ENCODE peak calls at places on chromosomes 5 and 9, in four cellular contexts. One of them, this sample, is unnamed.

GRCh38 chr5:57482671-57483106 is at the start of gene ACTBL2:
- DNase-seq in H1: no peak
- DNase-seq in HepG2: no peak
- DNase-seq in K562: no peak
- DNase-seq in this sample: no peak

GRCh38 chr9:90988318-90988717 is 186.7 kb downstream of the SYK start:
- DNase-seq in H1: no peak
- DNase-seq in HepG2: no peak
- DNase-seq in K562: no peak
- DNase-seq in this sample: no peak

GRCh38 chr9:82512724-82513123 is 524.2 kb downstream of the SPATA31D1 start:
- DNase-seq in H1: no peak
- DNase-seq in HepG2: no peak
- DNase-seq in K562: no peak
- DNase-seq in this sample: no peak

GRCh38 chr5:17090839-17091238 is 126.6 kb upstream of the BASP1 start:
- DNase-seq in H1: no peak
- DNase-seq in HepG2: no peak
- DNase-seq in K562: no peak
- DNase-seq in this sample: no peak

GRCh38 chr9:13186091-13186490 is 93.4 kb downstream of the MPDZ start:
- DNase-seq in H1: no peak
- DNase-seq in HepG2: no peak
- DNase-seq in K562: no peak
- DNase-seq in this sample: no peak

GRCh38 chr9:81605154-81605670 is 84.1 kb downstream of the TLE1 start:
- DNase-seq in H1: no peak
- DNase-seq in HepG2: peak
- DNase-seq in K562: no peak
- DNase-seq in this sample: no peak

GRCh38 chr9:135219676-135220600 is 132.5 kb downstream of the OLFM1 start:
- DNase-seq in H1: no peak
- DNase-seq in HepG2: no peak
- DNase-seq in K562: no peak
- DNase-seq in this sample: no peak

GRCh38 chr9:136552117-136552685 is 6.4 kb upstream of the NOTCH1 start:
- DNase-seq in H1: no peak
- DNase-seq in HepG2: no peak
- DNase-seq in K562: no peak
- DNase-seq in this sample: no peak

GRCh38 chr5:131245312-131245711 is 18.5 kb upstream of the CDC42SE2 start:
- DNase-seq in H1: no peak
- DNase-seq in HepG2: no peak
- DNase-seq in K562: no peak
- DNase-seq in this sample: no peak

GRCh38 chr5:130055572-130055971 is 151.3 kb downstream of the CHSY3 start:
- DNase-seq in H1: no peak
- DNase-seq in HepG2: no peak
- DNase-seq in K562: no peak
- DNase-seq in this sample: no peak

GRCh38 chr5:177507165-177507564 is 2.5 kb downstream of the DOK3 start:
- DNase-seq in H1: no peak
- DNase-seq in HepG2: peak
- DNase-seq in K562: no peak
- DNase-seq in this sample: no peak

GRCh38 chr5:33688041-33688980 is 203.5 kb downstream of the ADAMTS12 start:
- DNase-seq in H1: no peak
- DNase-seq in HepG2: no peak
- DNase-seq in K562: no peak
- DNase-seq in this sample: no peak

GRCh38 chr5:82274343-82275266 is 3.5 kb downstream of the RPS23 start:
- DNase-seq in H1: peak
- DNase-seq in HepG2: no peak
- DNase-seq in K562: peak
- DNase-seq in this sample: no peak

GRCh38 chr5:65808818-65809217 is 86.8 kb downstream of the NLN start:
- DNase-seq in H1: no peak
- DNase-seq in HepG2: no peak
- DNase-seq in K562: no peak
- DNase-seq in this sample: no peak

GRCh38 chr5:79743846-79744605 is 54.4 kb downstream of the CMYA5 start:
- DNase-seq in H1: no peak
- DNase-seq in HepG2: no peak
- DNase-seq in K562: no peak
- DNase-seq in this sample: no peak

GRCh38 chr5:66849803-66850202 is 253.6 kb downstream of the MAST4 start:
- DNase-seq in H1: no peak
- DNase-seq in HepG2: no peak
- DNase-seq in K562: no peak
- DNase-seq in this sample: no peak

GRCh38 chr9:89952401-89952800 is 347.6 kb downstream of the GADD45G start:
- DNase-seq in H1: no peak
- DNase-seq in HepG2: no peak
- DNase-seq in K562: no peak
- DNase-seq in this sample: no peak

GRCh38 chr9:19410195-19410503 is 1.3 kb downstream of the ACER2 start:
- DNase-seq in H1: no peak
- DNase-seq in HepG2: no peak
- DNase-seq in K562: no peak
- DNase-seq in this sample: no peak

GRCh38 chr9:19410594-19410993 is 1.8 kb downstream of the ACER2 start:
- DNase-seq in H1: no peak
- DNase-seq in HepG2: no peak
- DNase-seq in K562: no peak
- DNase-seq in this sample: no peak

GRCh38 chr9:19420877-19421276 is 12.1 kb downstream of the ACER2 start:
- DNase-seq in H1: no peak
- DNase-seq in HepG2: no peak
- DNase-seq in K562: no peak
- DNase-seq in this sample: no peak

GRCh38 chr9:19411316-19411715 is 2.5 kb downstream of the ACER2 start:
- DNase-seq in H1: no peak
- DNase-seq in HepG2: no peak
- DNase-seq in K562: no peak
- DNase-seq in this sample: no peak

DNA sequence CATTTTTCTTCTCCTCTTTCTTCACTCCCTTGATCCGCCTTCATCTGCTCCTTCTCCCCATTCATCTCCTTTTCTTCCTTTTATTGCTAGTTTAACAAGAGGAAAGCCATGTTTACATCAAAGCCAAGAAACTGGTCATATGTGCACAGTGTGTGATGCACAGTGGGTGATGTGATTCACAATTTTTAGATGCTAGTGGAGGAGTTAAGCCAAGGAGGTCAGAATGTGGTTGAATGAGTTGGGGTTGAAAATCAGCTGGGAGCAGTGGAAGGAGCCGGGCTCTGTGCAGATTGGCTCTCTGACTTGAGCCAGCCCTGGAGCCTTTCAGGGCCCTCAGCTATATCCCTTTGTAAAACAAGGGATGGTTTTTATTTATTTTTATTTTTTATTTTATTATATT is 7.3 kb downstream of the ACER2 start:
- DNase-seq in H1: no peak
- DNase-seq in HepG2: no peak
- DNase-seq in K562: no peak
- DNase-seq in this sample: no peak
- TF ChIP-seq RNF2 in H1: no peak
- TF ChIP-seq RNF2 in HepG2: no peak
- TF ChIP-seq RNF2 in K562: no peak
- TF ChIP-seq RNF2 in this sample: no peak

GRCh38 chr5:64632251-64632650 is 58.1 kb upstream of the SHISAL2B start:
- DNase-seq in H1: no peak
- DNase-seq in HepG2: no peak
- DNase-seq in K562: no peak
- DNase-seq in this sample: no peak

GRCh38 chr5:64622991-64623390 is 67.3 kb upstream of the SHISAL2B start:
- DNase-seq in H1: no peak
- DNase-seq in HepG2: no peak
- DNase-seq in K562: no peak
- DNase-seq in this sample: no peak

GRCh38 chr5:64625678-64626077 is 64.6 kb upstream of the SHISAL2B start:
- DNase-seq in H1: no peak
- DNase-seq in HepG2: no peak
- DNase-seq in K562: no peak
- DNase-seq in this sample: no peak

GRCh38 chr5:64628901-64629300 is 61.4 kb upstream of the SHISAL2B start:
- DNase-seq in H1: no peak
- DNase-seq in HepG2: no peak
- DNase-seq in K562: no peak
- DNase-seq in this sample: no peak
- TF ChIP-seq RNF2 in H1: no peak
- TF ChIP-seq RNF2 in HepG2: no peak
- TF ChIP-seq RNF2 in K562: no peak
- TF ChIP-seq RNF2 in this sample: no peak

GRCh38 chr5:45113726-45114125 is 305.0 kb downstream of the MRPS30 start:
- DNase-seq in H1: no peak
- DNase-seq in HepG2: no peak
- DNase-seq in K562: no peak
- DNase-seq in this sample: no peak

GRCh38 chr5:45110399-45110798 is 301.7 kb downstream of the MRPS30 start:
- DNase-seq in H1: no peak
- DNase-seq in HepG2: no peak
- DNase-seq in K562: no peak
- DNase-seq in this sample: no peak

GRCh38 chr5:45105491-45105994 is 296.8 kb downstream of the MRPS30 start:
- DNase-seq in H1: no peak
- DNase-seq in HepG2: no peak
- DNase-seq in K562: no peak
- DNase-seq in this sample: no peak

GRCh38 chr5:45109062-45109461 is 300.3 kb downstream of the MRPS30 start:
- DNase-seq in H1: no peak
- DNase-seq in HepG2: no peak
- DNase-seq in K562: no peak
- DNase-seq in this sample: no peak

GRCh38 chr5:45109636-45110035 is 300.9 kb downstream of the MRPS30 start:
- DNase-seq in H1: no peak
- DNase-seq in HepG2: no peak
- DNase-seq in K562: no peak
- DNase-seq in this sample: no peak
- TF ChIP-seq RNF2 in H1: no peak
- TF ChIP-seq RNF2 in HepG2: no peak
- TF ChIP-seq RNF2 in K562: no peak
- TF ChIP-seq RNF2 in this sample: no peak

GRCh38 chr9:16170119-16170518 is 617.3 kb downstream of the CCDC171 start:
- DNase-seq in H1: no peak
- DNase-seq in HepG2: no peak
- DNase-seq in K562: no peak
- DNase-seq in this sample: no peak
- TF ChIP-seq RNF2 in H1: no peak
- TF ChIP-seq RNF2 in HepG2: no peak
- TF ChIP-seq RNF2 in K562: no peak
- TF ChIP-seq RNF2 in this sample: no peak

DNA sequence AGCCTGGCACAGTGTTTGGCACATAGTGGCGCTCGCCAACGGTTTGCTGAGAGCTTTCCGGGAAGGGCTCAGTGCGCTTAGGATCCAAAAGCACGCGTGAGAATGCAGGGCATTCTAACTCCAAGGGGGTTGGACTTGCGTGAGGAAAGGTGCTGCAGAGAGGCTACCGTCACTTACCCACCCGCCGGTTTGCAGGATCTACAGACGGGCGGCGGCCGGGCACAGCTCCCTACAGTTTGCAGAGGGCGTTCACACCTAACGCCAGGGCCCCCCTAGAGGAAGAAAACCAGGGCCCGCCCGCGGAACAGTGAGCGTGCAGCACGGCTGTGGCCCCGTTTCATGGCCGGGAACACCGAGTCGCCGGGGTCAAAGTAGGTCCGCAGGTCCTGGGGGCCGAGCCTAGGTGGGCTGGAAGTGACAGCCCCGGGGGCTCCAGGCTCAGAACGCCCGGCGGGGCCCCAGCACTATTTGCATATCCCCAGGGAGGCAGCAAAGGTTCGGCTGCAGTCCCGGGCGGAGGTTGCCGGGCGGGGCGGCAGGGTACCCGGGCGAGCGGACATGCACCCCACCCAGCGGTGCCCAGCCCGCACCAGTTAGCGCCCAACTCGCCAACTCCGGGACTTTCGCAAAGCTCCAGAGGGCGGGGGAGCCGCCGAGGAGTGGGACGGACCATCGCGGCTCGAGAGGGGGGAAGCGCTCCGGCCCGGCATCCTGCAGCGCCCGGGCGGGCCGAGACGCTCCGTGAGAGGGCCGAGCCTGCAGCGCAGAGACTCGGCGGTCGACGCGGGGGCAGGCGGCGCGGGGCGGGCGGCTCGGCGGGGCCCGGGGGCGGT is 498 bp upstream of the GALNT10 start:
- DNase-seq in H1: peak
- DNase-seq in HepG2: peak
- DNase-seq in K562: peak
- DNase-seq in this sample: peak
- TF ChIP-seq RNF2 in H1: no peak
- TF ChIP-seq RNF2 in HepG2: no peak
- TF ChIP-seq RNF2 in K562: no peak
- TF ChIP-seq RNF2 in this sample: no peak

GRCh38 chr5:173926359-173926758 is 38.2 kb downstream of the CPEB4 start:
- DNase-seq in H1: no peak
- DNase-seq in HepG2: no peak
- DNase-seq in K562: no peak
- DNase-seq in this sample: no peak
- TF ChIP-seq RNF2 in H1: no peak
- TF ChIP-seq RNF2 in HepG2: no peak
- TF ChIP-seq RNF2 in K562: no peak
- TF ChIP-seq RNF2 in this sample: no peak

DNA sequence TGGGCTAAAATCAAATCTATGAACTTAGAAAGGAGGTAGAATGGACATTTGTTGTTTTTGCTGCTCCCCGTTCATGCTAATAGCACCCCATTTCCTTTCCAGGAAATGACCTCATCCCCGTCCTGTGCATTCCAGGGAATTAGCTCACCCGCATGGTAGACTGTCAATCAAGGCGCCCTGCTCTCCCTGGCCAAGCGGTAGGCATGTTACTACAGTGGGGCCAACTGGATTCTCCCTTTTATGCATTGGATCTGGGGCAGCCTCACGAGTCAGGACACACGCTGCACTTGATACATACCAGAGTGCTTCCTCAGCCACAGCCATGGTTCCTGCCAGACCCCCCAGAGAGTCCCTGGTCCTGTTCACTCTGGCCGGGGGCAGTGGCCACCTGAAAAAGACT is 111.0 kb upstream of the PTCH1 start:
- DNase-seq in H1: no peak
- DNase-seq in HepG2: no peak
- DNase-seq in K562: no peak
- DNase-seq in this sample: no peak
- TF ChIP-seq RNF2 in H1: no peak
- TF ChIP-seq RNF2 in HepG2: no peak
- TF ChIP-seq RNF2 in K562: no peak
- TF ChIP-seq RNF2 in this sample: no peak

GRCh38 chr5:95781101-95781583 is 41.4 kb downstream of the GLRX start:
- DNase-seq in H1: peak
- DNase-seq in HepG2: peak
- DNase-seq in K562: no peak
- DNase-seq in this sample: peak
- TF ChIP-seq RNF2 in H1: no peak
- TF ChIP-seq RNF2 in HepG2: no peak
- TF ChIP-seq RNF2 in K562: no peak
- TF ChIP-seq RNF2 in this sample: no peak